ENCODE peak calls at places on chromosomes 3 and 15, in five cellular contexts. Q, S, I, C and O are unnamed samples.

GRCh38 chr15:98433856-98434255 is 214.5 kb upstream of the IGF1R start:
- DNase-seq in C (no peak), S (no peak), I (no peak), Q (no peak), O (no peak)

GRCh38 chr15:73403171-73403570 is 34.4 kb upstream of the HCN4 start:
- DNase-seq in C (no peak), Q (no peak), S (no peak), I (peak), O (peak)

GRCh38 chr3:10288575-10288960 is 4.2 kb downstream of the GHRL start:
- DNase-seq in C (no peak), S (no peak), I (no peak), Q (no peak), O (no peak)

GRCh38 chr3:28853830-28854229 is 427.0 kb upstream of the RBMS3 start:
- DNase-seq in C (no peak), I (no peak), S (no peak), Q (no peak), O (no peak)

GRCh38 chr3:57971975-57972374 is 36.2 kb upstream of the FLNB start:
- DNase-seq in S (no peak), I (peak), C (no peak), Q (no peak), O (no peak)

GRCh38 chr3:169575381-169575780 is 88.1 kb downstream of the MECOM start:
- DNase-seq in Q (peak), S (peak), C (no peak), I (peak), O (peak)

GRCh38 chr15:71375934-71376333 is 260.7 kb downstream of the THSD4 start:
- DNase-seq in C (no peak), S (no peak), I (peak), Q (no peak), O (peak)

GRCh38 chr15:91291673-91292072 is 191.6 kb downstream of the SV2B start:
- DNase-seq in S (peak), Q (peak), C (no peak), I (no peak), O (no peak)

GRCh38 chr3:7461202-7461825 is 600.4 kb downstream of the GRM7 start:
- DNase-seq in Q (no peak), S (no peak), I (no peak), C (no peak), O (no peak)

GRCh38 chr3:10933021-10933420 is 59.5 kb upstream of the SLC6A1 start:
- DNase-seq in Q (no peak), I (no peak), S (no peak), C (no peak), O (no peak)

GRCh38 chr15:75669191-75669878 is 21.6 kb downstream of the SNX33 start:
- DNase-seq in S (no peak), Q (no peak), I (peak), C (peak), O (peak)

GRCh38 chr15:99932676-99933402 is 199.6 kb upstream of the LYSMD4 start:
- DNase-seq in S (no peak), Q (no peak), I (no peak), C (no peak), O (no peak)

GRCh38 chr3:118863731-118864322 is 170.8 kb downstream of the IGSF11 start:
- DNase-seq in I (no peak), S (no peak), C (peak), Q (peak), O (no peak)

GRCh38 chr15:33100314-33100713 is 94.2 kb downstream of the FMN1 start:
- DNase-seq in Q (no peak), C (no peak), I (no peak), S (no peak), O (no peak)

GRCh38 chr3:58203541-58203940 is 7.2 kb downstream of the DNASE1L3 start:
- DNase-seq in I (no peak), C (peak), Q (no peak), S (no peak), O (no peak)

GRCh38 chr15:66982816-66983215 is 82.6 kb upstream of the SMAD3 start:
- DNase-seq in I (no peak), S (no peak), C (no peak), Q (no peak), O (no peak)

GRCh38 chr3:178479446-178479845 is 56.8 kb upstream of the KCNMB2 start:
- DNase-seq in C (no peak), Q (no peak), I (no peak), S (no peak), O (no peak)

GRCh38 chr3:3160826-3161225 is 18.7 kb downstream of the CRBN start:
- DNase-seq in Q (no peak), I (no peak), C (no peak), S (no peak), O (no peak)

GRCh38 chr3:4688411-4688810 is 195.3 kb downstream of the ITPR1 start:
- DNase-seq in C (peak), S (no peak), I (peak), Q (no peak), O (no peak)

GRCh38 chr3:53856964-53857363 is 10.6 kb downstream of the IL17RB start:
- DNase-seq in I (no peak), S (no peak), Q (no peak), C (no peak), O (no peak)

GRCh38 chr3:183892610-183893214 is 8.0 kb upstream of the PARL start:
- DNase-seq in Q (no peak), S (no peak), I (no peak), C (no peak), O (no peak)

GRCh38 chr3:101268987-101269386 is 51.4 kb downstream of the IMPG2 start:
- DNase-seq in S (no peak), C (no peak), I (no peak), Q (no peak), O (no peak)

GRCh38 chr15:42890161-42890913 is 30.2 kb downstream of the TTBK2 start:
- DNase-seq in C (peak), Q (no peak), S (no peak), I (peak), O (peak)

GRCh38 chr3:97872209-97873042 is 50.6 kb downstream of the CRYBG3 start:
- DNase-seq in Q (no peak), S (peak), I (peak), C (peak), O (peak)

GRCh38 chr3:20041197-20041780 is 1.0 kb downstream of the KAT2B start:
- DNase-seq in C (peak), Q (peak), I (peak), S (peak), O (peak)

GRCh38 chr3:89107461-89108035 is at the start of gene EPHA3:
- DNase-seq in Q (peak), C (no peak), I (peak), S (peak), O (peak)

GRCh38 chr3:177482048-177482741 is 284.9 kb upstream of the TBL1XR1 start:
- DNase-seq in Q (no peak), S (no peak), C (no peak), I (no peak), O (peak)

GRCh38 chr3:171620825-171621434 is 160.7 kb upstream of the TNIK start:
- DNase-seq in Q (peak), C (no peak), S (no peak), I (peak), O (peak)

GRCh38 chr15:64892850-64893403 is 18.8 kb upstream of the ANKDD1A start:
- DNase-seq in C (no peak), S (no peak), Q (no peak), I (no peak), O (no peak)
- H2AFZ ChIP-seq in C (no peak), S (no peak), Q (peak), I (no peak), O (no peak)

GRCh38 chr3:49500408-49501257 is 30.6 kb downstream of the DAG1 start:
- DNase-seq in I (peak), S (no peak), C (peak), Q (peak), O (peak)
- H3K27ac ChIP-seq in I (peak), S (peak), C (no peak), Q (peak), O (peak)

GRCh38 chr3:46931631-46932441 is 44.7 kb downstream of the CCDC12 start:
- DNase-seq in C (no peak), S (peak), I (no peak), Q (no peak), O (no peak)
- H3K9ac ChIP-seq in C (no peak), S (no peak), I (peak), Q (no peak), O (no peak)

GRCh38 chr3:144375122-144375521 is 403.5 kb downstream of the DIPK2A start:
- DNase-seq in S (no peak), C (no peak), I (no peak), Q (no peak), O (no peak)

GRCh38 chr3:144384241-144384979 is 412.8 kb downstream of the DIPK2A start:
- DNase-seq in S (no peak), Q (no peak), I (no peak), C (no peak), O (no peak)

GRCh38 chr3:144381607-144382006 is 410.0 kb downstream of the DIPK2A start:
- DNase-seq in C (no peak), Q (no peak), S (no peak), I (no peak), O (no peak)

DNA sequence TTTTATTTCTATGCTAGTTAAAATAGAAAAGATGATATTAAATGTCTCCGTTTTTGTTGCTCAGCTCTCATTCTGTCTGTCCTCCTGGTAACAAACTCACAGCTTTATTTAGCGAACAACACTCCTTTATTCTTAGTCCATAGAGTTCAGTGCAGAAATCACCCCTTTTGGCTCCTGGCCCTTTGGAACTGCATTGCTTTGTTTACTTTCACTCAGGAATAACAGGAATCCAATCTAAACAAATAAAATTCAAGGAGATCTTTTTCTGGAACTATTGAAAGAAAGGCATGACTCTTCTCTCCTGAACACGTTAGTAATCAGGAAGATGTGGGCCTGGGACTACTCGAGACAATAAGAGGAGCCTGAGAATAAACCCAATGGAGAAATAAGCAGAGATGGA is 409.2 kb downstream of the DIPK2A start:
- DNase-seq in Q (no peak), I (no peak), S (no peak), C (no peak), O (no peak)
- H2AFZ ChIP-seq in Q (no peak), I (no peak), S (no peak), C (no peak), O (no peak)

GRCh38 chr3:105793040-105793439 is 75.8 kb downstream of the CBLB start:
- DNase-seq in Q (no peak), S (no peak), C (no peak), I (no peak), O (peak)
- H3K27ac ChIP-seq in Q (no peak), S (no peak), C (no peak), I (no peak), O (peak)

GRCh38 chr3:175308105-175308504 is 449.0 kb downstream of the NAALADL2 start:
- DNase-seq in C (no peak), Q (no peak), S (no peak), I (no peak), O (no peak)

GRCh38 chr3:175304437-175304836 is 445.3 kb downstream of the NAALADL2 start:
- DNase-seq in Q (no peak), C (no peak), I (no peak), S (peak), O (no peak)

GRCh38 chr3:175310046-175310445 is 450.9 kb downstream of the NAALADL2 start:
- DNase-seq in C (no peak), Q (no peak), I (no peak), S (no peak), O (no peak)

GRCh38 chr3:175311404-175311803 is 452.3 kb downstream of the NAALADL2 start:
- DNase-seq in S (no peak), C (no peak), I (no peak), Q (no peak), O (no peak)

GRCh38 chr3:175307642-175308041 is 448.5 kb downstream of the NAALADL2 start:
- DNase-seq in S (no peak), I (no peak), Q (no peak), C (no peak), O (no peak)
- H3K9ac ChIP-seq in S (no peak), I (no peak), Q (no peak), C (no peak), O (no peak)

GRCh38 chr3:127670761-127671522 is 1.8 kb upstream of the ABTB1 start:
- DNase-seq in Q (no peak), I (no peak), S (no peak), C (no peak), O (no peak)

GRCh38 chr3:127667119-127667681 is 5.6 kb upstream of the ABTB1 start:
- DNase-seq in C (no peak), Q (no peak), S (no peak), I (no peak), O (no peak)

GRCh38 chr3:127669541-127670228 is 3.1 kb upstream of the ABTB1 start:
- DNase-seq in S (no peak), I (no peak), Q (no peak), C (no peak), O (no peak)

GRCh38 chr3:127670229-127670559 is 2.6 kb upstream of the ABTB1 start:
- DNase-seq in C (no peak), S (no peak), Q (no peak), I (no peak), O (no peak)

GRCh38 chr3:127668906-127669305 is 3.8 kb upstream of the ABTB1 start:
- DNase-seq in C (no peak), Q (no peak), S (no peak), I (no peak), O (no peak)
- H2AFZ ChIP-seq in C (no peak), Q (no peak), S (no peak), I (no peak), O (no peak)

GRCh38 chr15:80698636-80699035 is 3.5 kb downstream of the ABHD17C start:
- DNase-seq in S (no peak), C (no peak), I (no peak), Q (no peak), O (peak)

GRCh38 chr15:80706161-80706560 is 11.1 kb downstream of the ABHD17C start:
- DNase-seq in Q (no peak), S (no peak), C (no peak), I (no peak), O (no peak)

GRCh38 chr15:80703965-80704364 is 8.9 kb downstream of the ABHD17C start:
- DNase-seq in Q (no peak), C (no peak), I (no peak), S (no peak), O (peak)

GRCh38 chr15:80699981-80700380 is 4.9 kb downstream of the ABHD17C start:
- DNase-seq in S (no peak), Q (no peak), C (no peak), I (no peak), O (peak)

DNA sequence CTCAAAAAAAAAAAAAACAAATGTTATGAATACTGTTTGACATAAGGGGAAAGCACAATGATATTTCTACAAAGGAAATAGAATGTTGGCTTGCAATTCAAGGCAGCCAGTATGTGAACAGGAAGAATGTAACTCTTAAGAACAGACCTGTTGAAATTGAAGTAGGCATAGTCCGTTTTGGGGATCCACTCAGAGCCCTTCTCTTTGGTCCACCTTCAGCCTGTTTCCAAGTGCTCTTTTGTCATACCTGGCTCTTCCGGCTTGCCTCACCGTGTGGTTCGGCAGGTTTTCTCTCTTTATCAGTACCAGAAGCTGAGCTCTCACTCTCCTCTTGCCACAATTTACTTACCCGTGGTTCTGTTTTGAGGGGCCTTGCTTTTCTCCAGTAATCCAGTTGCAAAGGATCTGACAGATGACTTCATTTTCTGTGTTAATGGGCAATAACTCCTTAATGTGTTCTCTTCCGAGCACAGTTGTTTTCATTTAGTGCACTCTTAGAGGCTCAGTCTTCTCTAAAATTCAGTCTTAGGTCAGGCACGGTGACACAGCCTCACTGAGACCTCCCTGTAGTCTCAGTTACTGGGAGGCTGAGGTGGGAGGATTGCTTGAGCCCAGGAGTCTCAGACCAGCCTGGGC is 6.7 kb downstream of the ABHD17C start:
- DNase-seq in Q (no peak), C (no peak), S (peak), I (no peak), O (no peak)
- H3K27ac ChIP-seq in Q (no peak), C (no peak), S (no peak), I (no peak), O (no peak)

DNA sequence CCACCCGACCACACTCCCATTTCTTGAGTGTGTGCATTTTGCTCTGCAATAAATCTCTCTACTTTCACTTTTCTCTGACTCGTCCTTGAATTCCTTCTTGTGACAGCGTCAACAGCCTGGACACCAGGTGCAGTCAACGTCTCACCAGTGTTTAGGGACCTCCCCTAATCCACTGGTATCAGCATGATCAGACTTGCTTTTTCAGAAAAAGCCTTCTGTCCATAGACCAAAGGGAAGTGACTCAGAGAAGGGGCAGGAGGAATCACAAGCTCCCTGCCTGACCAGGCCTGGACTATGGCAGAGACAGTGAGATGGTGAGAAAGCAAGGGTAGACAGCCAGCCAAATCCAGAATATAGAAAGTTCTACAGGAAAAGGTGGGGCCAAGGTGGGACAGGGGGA is 15.5 kb downstream of the CCR5 start:
- DNase-seq in I (peak), Q (peak), S (no peak), C (peak), O (peak)
- H3K9ac ChIP-seq in I (no peak), Q (no peak), S (no peak), C (no peak), O (no peak)

DNA sequence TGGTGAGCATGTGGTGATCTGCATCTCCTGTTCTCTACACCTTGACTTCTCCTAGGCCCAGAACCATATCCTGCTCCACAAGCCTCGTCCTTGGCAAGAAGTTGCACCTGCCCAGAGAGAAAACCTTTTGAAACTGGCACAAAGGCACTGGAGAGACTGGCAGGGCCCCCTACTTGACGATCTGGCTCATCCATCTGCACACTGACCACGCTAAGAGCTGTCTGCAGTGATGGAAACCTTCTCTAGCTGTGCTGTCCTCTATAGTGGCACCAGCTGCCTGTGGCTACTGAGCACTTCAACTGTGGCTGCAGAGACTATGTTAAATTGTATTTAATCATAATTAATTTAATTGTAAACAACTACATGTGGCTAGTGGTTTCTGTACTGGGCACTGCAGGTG is 26.2 kb upstream of the SRP14 start:
- DNase-seq in Q (no peak), C (no peak), I (no peak), S (no peak), O (no peak)
- H2AFZ ChIP-seq in Q (no peak), C (no peak), I (no peak), S (no peak), O (no peak)